ENCODE peak calls at places on chromosomes 5 and 9, in seven cellular contexts. W is globus pallidus; J is DMS53; S is brain microvascular endothelial cell; Q is AG09309; B is stimulated activated CD4-positive, alpha-beta T cell treated with anti-CD3 and anti-CD28 coated beads, Interleukin-4, amount 100 ng/mL, for 24 hours; Y is NCI-H2107. K is an unnamed sample.

GRCh38 chr5:178388381-178389030 is 155.9 kb upstream of the PHYKPL start:
- DNase-seq in W (no peak), B (no peak), S (peak), J (no peak), Y (no peak), Q (no peak), K (no peak)

GRCh38 chr9:1996156-1996555 is 19.0 kb upstream of the SMARCA2 start:
- DNase-seq in J (no peak), Q (no peak), S (no peak), W (no peak), Y (no peak), B (no peak), K (no peak)

GRCh38 chr9:117551171-117551570 is 136.3 kb upstream of the ASTN2 start:
- DNase-seq in S (no peak), B (no peak), W (no peak), J (no peak), Q (no peak), Y (no peak), K (no peak)

GRCh38 chr5:109849478-109850088 is 159.9 kb downstream of the MAN2A1 start:
- DNase-seq in B (no peak), S (no peak), J (no peak), Q (no peak), Y (no peak), W (no peak), K (no peak)

GRCh38 chr5:68398146-68398812 is 182.7 kb downstream of the PIK3R1 start:
- DNase-seq in W (no peak), Y (no peak), Q (no peak), B (no peak), S (no peak), J (no peak), K (no peak)

GRCh38 chr5:6469836-6470235 is 21.2 kb downstream of the UBE2QL1 start:
- DNase-seq in J (no peak), S (no peak), Y (no peak), B (no peak), W (no peak), Q (no peak), K (no peak)

GRCh38 chr5:53479656-53480473 is 564 bp upstream of the FST start:
- DNase-seq in Y (no peak), Q (no peak), J (peak), B (no peak), W (no peak), S (peak), K (peak)

GRCh38 chr5:40291338-40291737 is 388.4 kb upstream of the PTGER4 start:
- DNase-seq in W (no peak), Q (peak), Y (no peak), J (no peak), S (peak), B (no peak), K (no peak)

GRCh38 chr9:98811051-98811650 is 3.7 kb downstream of the GALNT12 start:
- DNase-seq in J (no peak), Q (peak), B (no peak), W (no peak), S (peak), Y (no peak), K (peak)

GRCh38 chr5:175337680-175338079 is 106.3 kb downstream of the DRD1 start:
- DNase-seq in Q (no peak), W (no peak), Y (no peak), S (no peak), B (no peak), J (no peak), K (no peak)

GRCh38 chr5:134143964-134144941 is 29.8 kb downstream of the TCF7 start:
- DNase-seq in J (no peak), S (no peak), W (no peak), Q (no peak), B (no peak), Y (no peak), K (no peak)

GRCh38 chr5:98050583-98050982 is 722.9 kb upstream of the RGMB start:
- DNase-seq in S (peak), Y (no peak), Q (no peak), J (peak), W (no peak), B (no peak), K (no peak)

GRCh38 chr9:90795879-90796317 is 5.7 kb upstream of the SYK start:
- DNase-seq in B (no peak), W (peak), S (no peak), Q (no peak), J (no peak), Y (no peak), K (no peak)

GRCh38 chr5:53123702-53124101 is 14.1 kb upstream of the MOCS2 start:
- DNase-seq in S (no peak), J (peak), B (no peak), Y (no peak), W (no peak), Q (no peak), K (peak)

GRCh38 chr9:131099088-131099611 is 2.8 kb downstream of the AIF1L start:
- DNase-seq in Y (no peak), Q (no peak), W (no peak), B (no peak), J (no peak), S (no peak), K (no peak)

GRCh38 chr9:134297082-134297415 is 29.2 kb upstream of the RXRA start:
- DNase-seq in W (no peak), Q (no peak), B (no peak), S (no peak), J (no peak), Y (no peak), K (no peak)

GRCh38 chr9:78972303-78973002 is 599.3 kb upstream of the TLE4 start:
- DNase-seq in W (no peak), J (peak), S (no peak), Q (no peak), Y (peak), B (no peak), K (no peak)

GRCh38 chr9:133160742-133161541 is 2.8 kb downstream of the GBGT1 start:
- DNase-seq in S (peak), Q (no peak), W (peak), B (peak), J (peak), Y (no peak), K (peak)

GRCh38 chr5:67032921-67033664 is 163.5 kb downstream of the CD180 start:
- DNase-seq in Y (no peak), W (no peak), Q (peak), J (no peak), S (no peak), B (no peak), K (no peak)

GRCh38 chr5:73437126-73438047 is 11.2 kb downstream of the FOXD1 start:
- DNase-seq in B (no peak), W (no peak), Q (no peak), Y (no peak), J (peak), S (peak), K (peak)

GRCh38 chr5:111259636-111260035 is 35.5 kb downstream of the CAMK4 start:
- DNase-seq in Q (no peak), J (no peak), W (no peak), B (no peak), S (no peak), Y (no peak), K (no peak)

GRCh38 chr9:101458955-101459631 is 23.5 kb upstream of the ALDOB start:
- DNase-seq in J (peak), S (peak), W (peak), B (peak), Q (peak), Y (peak), K (peak)

GRCh38 chr5:1112596-1113331 is 901 bp upstream of the SLC12A7 start:
- DNase-seq in S (no peak), Y (no peak), Q (no peak), J (peak), B (no peak), W (no peak), K (no peak)

GRCh38 chr9:29211681-29212589 is 1638.7 kb upstream of the C9orf72 start:
- DNase-seq in J (peak), Q (no peak), B (peak), Y (no peak), S (no peak), W (peak), K (peak)

GRCh38 chr9:97704851-97705250 is 7.7 kb upstream of the XPA start:
- DNase-seq in B (no peak), Y (no peak), J (no peak), W (no peak), S (peak), Q (no peak), K (no peak)

GRCh38 chr5:80569961-80570786 is at the start of gene ANKRD34B:
- DNase-seq in S (no peak), W (no peak), Y (no peak), J (peak), Q (no peak), B (no peak), K (peak)

GRCh38 chr9:70097187-70097586 is 53.5 kb downstream of the MAMDC2 start:
- DNase-seq in Y (no peak), Q (no peak), W (no peak), J (no peak), B (no peak), S (no peak), K (no peak)

GRCh38 chr5:139700711-139701693 is 52.9 kb downstream of the CXXC5 start:
- DNase-seq in B (no peak), Q (no peak), Y (no peak), J (peak), W (no peak), S (no peak), K (no peak)

GRCh38 chr9:137406876-137407589 is 15.9 kb downstream of the EXD3 start:
- DNase-seq in W (peak), S (peak), Q (no peak), B (peak), Y (peak), J (peak), K (peak)

GRCh38 chr9:123957168-123957721 is 27.3 kb upstream of the DENND1A start:
- DNase-seq in Q (no peak), J (peak), Y (no peak), W (no peak), B (no peak), S (no peak), K (no peak)

GRCh38 chr5:178895615-178896571 is at the start of gene ZFP2:
- DNase-seq in B (peak), W (peak), J (peak), S (peak), Y (peak), Q (no peak), K (peak)

GRCh38 chr9:13939129-13939528 is 374.8 kb downstream of the NFIB start:
- DNase-seq in J (no peak), Y (no peak), Q (peak), W (no peak), B (no peak), S (peak), K (peak)